ENCODE peak calls at places on chromosomes 11 and 22, in six cellular contexts. V is heart left ventricle, T is cardiac muscle cell, S is HCT116, C is HepG2, P is iPS DF 6.9. N is an unnamed sample.

GRCh38 chr11:123072762-123073161 is 10.8 kb upstream of the HSPA8 start:
- DNase-seq in V (no peak), T (no peak), S (no peak), C (no peak), P (no peak), N (no peak)

GRCh38 chr11:112588252-112588668 is 327.6 kb upstream of the PLET1 start:
- DNase-seq in V (peak; percentile 57), T (peak; percentile 92), S (peak; percentile 83), C (peak; percentile 71), P (peak; percentile 55), N (peak; percentile 73)

GRCh38 chr22:48779211-48779643 is 1048.4 kb downstream of the BRD1 start:
- DNase-seq in V (no peak), T (no peak), S (no peak), C (no peak), P (no peak), N (no peak)

GRCh38 chr11:61418136-61418535 is 11.6 kb downstream of the CPSF7 start:
- DNase-seq in V (no peak), T (no peak), S (no peak), C (no peak), P (no peak), N (no peak)

GRCh38 chr22:23305922-23306374 is 125.6 kb downstream of the BCR start:
- DNase-seq in V (peak; percentile 75), T (no peak), S (no peak), C (no peak), P (no peak), N (peak; percentile 4)

GRCh38 chr11:71302534-71302909 is 50.1 kb upstream of the SHANK2 start:
- DNase-seq in V (no peak), T (no peak), S (no peak), C (no peak), P (no peak), N (no peak)

GRCh38 chr22:44172370-44173108 is 8.2 kb upstream of the PARVG start:
- DNase-seq in V (peak; percentile 46), T (no peak), S (no peak), C (no peak), P (no peak), N (no peak)

GRCh38 chr11:29159552-29160465 is 857.0 kb downstream of the KCNA4 start:
- DNase-seq in V (no peak), T (peak; percentile 76), S (peak; percentile 31), C (peak; percentile 20), P (peak; percentile 54), N (peak; percentile 43)

GRCh38 chr11:115919341-115920086 is 415.3 kb upstream of the CADM1 start:
- DNase-seq in V (no peak), T (no peak), S (no peak), C (no peak), P (no peak), N (no peak)

GRCh38 chr22:24521791-24522245 is 26.7 kb downstream of the UPB1 start:
- DNase-seq in V (no peak), T (peak; percentile 66), S (peak; percentile 86), C (peak; percentile 86), P (peak; percentile 85), N (peak; percentile 95)

GRCh38 chr22:25775501-25775900 is 33.5 kb downstream of the MYO18B start:
- DNase-seq in V (no peak), T (no peak), S (no peak), C (no peak), P (no peak), N (no peak)

GRCh38 chr11:31445621-31446020 is 63.8 kb downstream of the IMMP1L start:
- DNase-seq in V (no peak), T (no peak), S (no peak), C (no peak), P (no peak), N (no peak)

GRCh38 chr11:96331556-96332168 is 11.3 kb downstream of the MAML2 start:
- DNase-seq in V (no peak), T (no peak), S (no peak), C (no peak), P (no peak), N (no peak)

GRCh38 chr11:2928605-2929510 is at the start of gene PHLDA2:
- DNase-seq in V (no peak), T (peak; percentile 52), S (peak; percentile 41), C (no peak), P (no peak), N (peak; percentile 74)

GRCh38 chr11:131036544-131036943 is 120.3 kb upstream of the SNX19 start:
- DNase-seq in V (no peak), T (no peak), S (no peak), C (no peak), P (no peak), N (no peak)

GRCh38 chr11:26134481-26135355 is 197.2 kb upstream of the ANO3 start:
- DNase-seq in V (no peak), T (peak; percentile 16), S (no peak), C (peak; percentile 3), P (peak; percentile 37), N (peak; percentile 3)

GRCh38 chr22:35349704-35350538 is 31.0 kb upstream of the HMOX1 start:
- DNase-seq in V (no peak), T (no peak), S (no peak), C (no peak), P (no peak), N (no peak)

GRCh38 chr11:47018637-47019036 is 82.1 kb downstream of the CSTPP1 start:
- DNase-seq in V (no peak), T (no peak), S (no peak), C (no peak), P (no peak), N (no peak)

GRCh38 chr11:1484716-1485503 is 1.7 kb downstream of the MOB2 start:
- DNase-seq in V (no peak), T (no peak), S (no peak), C (no peak), P (no peak), N (peak; percentile 7)

GRCh38 chr11:9092846-9093778 is 1.7 kb upstream of the SCUBE2 start:
- DNase-seq in V (no peak), T (no peak), S (no peak), C (no peak), P (no peak), N (no peak)

GRCh38 chr22:29871684-29872083 is 11.3 kb upstream of the MTMR3 start:
- DNase-seq in V (no peak), T (no peak), S (no peak), C (peak; percentile 23), P (no peak), N (no peak)

GRCh38 chr11:42239102-42239501 is 779.6 kb upstream of the LRRC4C start:
- DNase-seq in V (no peak), T (no peak), S (no peak), C (no peak), P (no peak), N (peak; percentile 3)

GRCh38 chr11:134332189-134332631 is 422 bp downstream of the GLB1L2 start:
- DNase-seq in V (no peak), T (peak; percentile 28), S (no peak), C (no peak), P (no peak), N (peak; percentile 41)

GRCh38 chr11:93720522-93720921 is 20.8 kb downstream of the TAF1D start:
- DNase-seq in V (no peak), T (no peak), S (no peak), C (no peak), P (no peak), N (no peak)

GRCh38 chr11:93718057-93718563 is 23.2 kb downstream of the TAF1D start:
- DNase-seq in V (no peak), T (no peak), S (no peak), C (no peak), P (no peak), N (no peak)

GRCh38 chr11:93717501-93717900 is 23.8 kb downstream of the TAF1D start:
- DNase-seq in V (no peak), T (no peak), S (no peak), C (no peak), P (no peak), N (no peak)

GRCh38 chr11:93715797-93716396 is 25.4 kb downstream of the TAF1D start:
- DNase-seq in V (no peak), T (no peak), S (no peak), C (no peak), P (no peak), N (no peak)

DNA sequence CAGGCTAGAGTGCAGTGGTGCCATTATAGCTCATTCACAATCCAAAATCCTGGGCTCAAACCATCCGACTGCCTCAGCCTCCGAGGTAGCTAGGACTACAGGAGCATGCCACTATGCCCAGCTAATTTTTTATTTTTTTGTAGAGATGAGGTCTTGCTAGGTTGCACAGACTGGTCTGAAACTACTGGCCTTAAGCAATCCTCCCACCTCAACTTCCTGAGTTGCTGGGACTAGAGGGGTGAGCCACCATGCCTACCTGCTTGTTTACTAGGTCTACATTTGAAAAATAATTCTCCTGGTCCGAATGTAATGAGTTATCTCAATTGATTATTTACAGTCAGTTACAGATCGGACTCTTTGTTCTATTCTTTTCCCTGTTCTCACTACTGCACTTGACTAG is 22.0 kb downstream of the TAF1D start:
- DNase-seq in V (no peak), T (no peak), S (no peak), C (no peak), P (no peak), N (no peak)
- H3K27ac ChIP-seq in V (no peak overlapping the region), T (no peak overlapping the region), S (no peak overlapping the region), C (no peak overlapping the region), P (no peak overlapping the region), N (no peak overlapping the region)

DNA sequence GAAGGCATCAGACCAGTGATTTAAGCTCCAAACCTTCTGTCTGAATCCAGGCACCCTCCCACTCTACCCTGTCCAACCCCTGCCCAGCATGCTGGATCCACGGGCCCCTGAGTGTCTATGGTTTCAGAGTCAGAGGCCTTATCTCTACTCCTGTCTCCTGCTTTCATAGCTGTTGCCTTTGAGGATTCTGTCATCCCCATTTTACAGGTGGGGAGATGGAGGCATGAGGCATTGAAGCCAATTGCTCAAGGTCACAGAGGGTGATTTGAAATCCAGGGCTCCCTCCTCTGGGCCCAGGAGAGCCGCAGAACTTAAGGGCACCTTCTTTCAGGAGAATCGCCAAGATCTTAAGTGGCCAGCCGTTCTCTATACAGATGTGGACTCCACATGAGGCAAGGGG is 3.1 kb downstream of the KCNJ4 start:
- DNase-seq in V (no peak), T (no peak), S (no peak), C (no peak), P (no peak), N (no peak)
- H3K27ac ChIP-seq in V (peak overlapping the region; percentile 90), T (no peak overlapping the region), S (no peak overlapping the region), C (no peak overlapping the region), P (no peak overlapping the region), N (no peak overlapping the region)

GRCh38 chr11:69471329-69472052 is 10.0 kb upstream of the LINC01488 start:
- DNase-seq in V (no peak), T (no peak), S (no peak), C (no peak), P (no peak), N (no peak)
- H3K27ac ChIP-seq in V (no peak overlapping the region), T (no peak overlapping the region), S (no peak overlapping the region), C (no peak overlapping the region), P (no peak overlapping the region), N (no peak overlapping the region)

DNA sequence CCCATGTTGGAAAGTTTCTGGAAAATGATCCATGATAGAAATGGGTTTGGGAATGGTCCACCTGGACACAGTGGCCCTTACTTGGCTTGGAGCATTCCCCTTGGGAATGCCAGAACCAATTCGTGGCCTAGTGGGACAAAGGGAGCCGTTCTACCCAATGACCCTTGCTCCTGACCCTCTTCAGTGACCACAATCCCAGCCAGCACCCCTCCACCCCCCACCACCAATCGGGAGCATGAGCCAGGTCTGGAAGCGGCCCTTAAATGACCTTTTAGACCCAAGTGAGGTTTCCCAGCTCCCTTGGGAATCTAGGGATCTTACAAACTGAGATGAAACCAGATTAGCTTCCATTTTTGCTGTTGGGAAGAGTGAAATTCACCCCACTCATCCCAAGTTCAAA is 51.3 kb upstream of the CDON start:
- DNase-seq in V (no peak), T (no peak), S (no peak), C (no peak), P (no peak), N (no peak)
- H3K27ac ChIP-seq in V (peak overlapping the region; percentile 84), T (no peak overlapping the region), S (no peak overlapping the region), C (peak overlapping the region; percentile 2), P (no peak overlapping the region), N (peak overlapping the region; percentile 51)